ENCODE peak calls at places on chromosomes 2 and 18, in seven cellular contexts. One of them, this sample, is unnamed.
A peak's percentile ranks its signal among the peaks of the same experiment; 100 is the strongest.

GRCh38 chr18:11830585-11830984 is 20.6 kb upstream of the CHMP1B start:
- DNase-seq in activated CD8-positive, alpha-beta T cell treated with anti-CD3 and anti-CD28 coated beads, Interleukin-2, amount 10 ng/mL, durations not matched to agents 7 days and 5 days: no peak
- DNase-seq in posterior cingulate gyrus: no peak
- DNase-seq in HEK293T: no peak
- DNase-seq in CD8-positive, alpha-beta memory T cell: no peak
- DNase-seq in activated effector memory CD4-positive, alpha-beta T cell treated with anti-CD3 and anti-CD28 coated beads, Interleukin-2, amount 50 U/mL, for 16 hours: no peak
- DNase-seq in activated CD8-positive, alpha-beta memory T cell treated with anti-CD3 and anti-CD28 coated beads, Interleukin-2, amount 50 U/mL, for 4 hours: no peak
- DNase-seq in this sample: no peak

GRCh38 chr18:36375118-36375517 is 77.6 kb downstream of the FHOD3 start:
- DNase-seq in activated effector memory CD4-positive, alpha-beta T cell treated with anti-CD3 and anti-CD28 coated beads, Interleukin-2, amount 50 U/mL, for 16 hours: no peak
- DNase-seq in activated CD8-positive, alpha-beta memory T cell treated with anti-CD3 and anti-CD28 coated beads, Interleukin-2, amount 50 U/mL, for 4 hours: no peak
- DNase-seq in HEK293T: no peak
- DNase-seq in CD8-positive, alpha-beta memory T cell: no peak
- DNase-seq in posterior cingulate gyrus: no peak
- DNase-seq in activated CD8-positive, alpha-beta T cell treated with anti-CD3 and anti-CD28 coated beads, Interleukin-2, amount 10 ng/mL, durations not matched to agents 7 days and 5 days: no peak
- DNase-seq in this sample: no peak

GRCh38 chr2:187440101-187440500 is 8.0 kb downstream of the CALCRL start:
- DNase-seq in HEK293T: no peak
- DNase-seq in posterior cingulate gyrus: no peak
- DNase-seq in CD8-positive, alpha-beta memory T cell: no peak
- DNase-seq in activated CD8-positive, alpha-beta memory T cell treated with anti-CD3 and anti-CD28 coated beads, Interleukin-2, amount 50 U/mL, for 4 hours: no peak
- DNase-seq in activated effector memory CD4-positive, alpha-beta T cell treated with anti-CD3 and anti-CD28 coated beads, Interleukin-2, amount 50 U/mL, for 16 hours: no peak
- DNase-seq in activated CD8-positive, alpha-beta T cell treated with anti-CD3 and anti-CD28 coated beads, Interleukin-2, amount 10 ng/mL, durations not matched to agents 7 days and 5 days: no peak
- DNase-seq in this sample: no peak

GRCh38 chr18:79062806-79063205 is 6.4 kb upstream of the ATP9B start:
- DNase-seq in HEK293T: no peak
- DNase-seq in posterior cingulate gyrus: no peak
- DNase-seq in activated effector memory CD4-positive, alpha-beta T cell treated with anti-CD3 and anti-CD28 coated beads, Interleukin-2, amount 50 U/mL, for 16 hours: no peak
- DNase-seq in CD8-positive, alpha-beta memory T cell: no peak
- DNase-seq in activated CD8-positive, alpha-beta T cell treated with anti-CD3 and anti-CD28 coated beads, Interleukin-2, amount 10 ng/mL, durations not matched to agents 7 days and 5 days: no peak
- DNase-seq in activated CD8-positive, alpha-beta memory T cell treated with anti-CD3 and anti-CD28 coated beads, Interleukin-2, amount 50 U/mL, for 4 hours: no peak
- DNase-seq in this sample: no peak

GRCh38 chr2:234550056-234550455 is 53.2 kb upstream of the ARL4C start:
- DNase-seq in HEK293T: no peak
- DNase-seq in posterior cingulate gyrus: no peak
- DNase-seq in activated CD8-positive, alpha-beta T cell treated with anti-CD3 and anti-CD28 coated beads, Interleukin-2, amount 10 ng/mL, durations not matched to agents 7 days and 5 days: no peak
- DNase-seq in activated CD8-positive, alpha-beta memory T cell treated with anti-CD3 and anti-CD28 coated beads, Interleukin-2, amount 50 U/mL, for 4 hours: no peak
- DNase-seq in activated effector memory CD4-positive, alpha-beta T cell treated with anti-CD3 and anti-CD28 coated beads, Interleukin-2, amount 50 U/mL, for 16 hours: no peak
- DNase-seq in CD8-positive, alpha-beta memory T cell: no peak
- DNase-seq in this sample: no peak

GRCh38 chr2:111029135-111029927 is 91.4 kb upstream of the BCL2L11 start:
- DNase-seq in activated effector memory CD4-positive, alpha-beta T cell treated with anti-CD3 and anti-CD28 coated beads, Interleukin-2, amount 50 U/mL, for 16 hours: no peak
- DNase-seq in posterior cingulate gyrus: no peak
- DNase-seq in activated CD8-positive, alpha-beta memory T cell treated with anti-CD3 and anti-CD28 coated beads, Interleukin-2, amount 50 U/mL, for 4 hours: no peak
- DNase-seq in activated CD8-positive, alpha-beta T cell treated with anti-CD3 and anti-CD28 coated beads, Interleukin-2, amount 10 ng/mL, durations not matched to agents 7 days and 5 days: no peak
- DNase-seq in CD8-positive, alpha-beta memory T cell: no peak
- DNase-seq in HEK293T: no peak
- DNase-seq in this sample: no peak

GRCh38 chr18:71998547-71998946 is 545.6 kb downstream of the CBLN2 start:
- DNase-seq in activated CD8-positive, alpha-beta T cell treated with anti-CD3 and anti-CD28 coated beads, Interleukin-2, amount 10 ng/mL, durations not matched to agents 7 days and 5 days: no peak
- DNase-seq in activated CD8-positive, alpha-beta memory T cell treated with anti-CD3 and anti-CD28 coated beads, Interleukin-2, amount 50 U/mL, for 4 hours: no peak
- DNase-seq in CD8-positive, alpha-beta memory T cell: no peak
- DNase-seq in activated effector memory CD4-positive, alpha-beta T cell treated with anti-CD3 and anti-CD28 coated beads, Interleukin-2, amount 50 U/mL, for 16 hours: no peak
- DNase-seq in HEK293T: no peak
- DNase-seq in posterior cingulate gyrus: no peak
- DNase-seq in this sample: no peak

GRCh38 chr2:181516992-181517391 is 59.8 kb downstream of the ITGA4 start:
- DNase-seq in activated CD8-positive, alpha-beta T cell treated with anti-CD3 and anti-CD28 coated beads, Interleukin-2, amount 10 ng/mL, durations not matched to agents 7 days and 5 days: no peak
- DNase-seq in activated CD8-positive, alpha-beta memory T cell treated with anti-CD3 and anti-CD28 coated beads, Interleukin-2, amount 50 U/mL, for 4 hours: no peak
- DNase-seq in HEK293T: no peak
- DNase-seq in CD8-positive, alpha-beta memory T cell: no peak
- DNase-seq in activated effector memory CD4-positive, alpha-beta T cell treated with anti-CD3 and anti-CD28 coated beads, Interleukin-2, amount 50 U/mL, for 16 hours: no peak
- DNase-seq in posterior cingulate gyrus: no peak
- DNase-seq in this sample: no peak

GRCh38 chr2:41400057-41400665 is 647.7 kb upstream of the PKDCC start:
- DNase-seq in activated effector memory CD4-positive, alpha-beta T cell treated with anti-CD3 and anti-CD28 coated beads, Interleukin-2, amount 50 U/mL, for 16 hours: no peak
- DNase-seq in activated CD8-positive, alpha-beta memory T cell treated with anti-CD3 and anti-CD28 coated beads, Interleukin-2, amount 50 U/mL, for 4 hours: no peak
- DNase-seq in HEK293T: peak; percentile 25
- DNase-seq in posterior cingulate gyrus: no peak
- DNase-seq in CD8-positive, alpha-beta memory T cell: no peak
- DNase-seq in activated CD8-positive, alpha-beta T cell treated with anti-CD3 and anti-CD28 coated beads, Interleukin-2, amount 10 ng/mL, durations not matched to agents 7 days and 5 days: no peak
- DNase-seq in this sample: no peak

GRCh38 chr18:34809697-34810096 is 99.6 kb downstream of the DTNA start:
- DNase-seq in activated CD8-positive, alpha-beta memory T cell treated with anti-CD3 and anti-CD28 coated beads, Interleukin-2, amount 50 U/mL, for 4 hours: no peak
- DNase-seq in activated CD8-positive, alpha-beta T cell treated with anti-CD3 and anti-CD28 coated beads, Interleukin-2, amount 10 ng/mL, durations not matched to agents 7 days and 5 days: no peak
- DNase-seq in activated effector memory CD4-positive, alpha-beta T cell treated with anti-CD3 and anti-CD28 coated beads, Interleukin-2, amount 50 U/mL, for 16 hours: no peak
- DNase-seq in CD8-positive, alpha-beta memory T cell: no peak
- DNase-seq in HEK293T: peak; percentile 71
- DNase-seq in posterior cingulate gyrus: peak; percentile 67
- DNase-seq in this sample: no peak

GRCh38 chr2:211516537-211516936 is 960.1 kb downstream of the CPS1 start:
- DNase-seq in posterior cingulate gyrus: no peak
- DNase-seq in activated effector memory CD4-positive, alpha-beta T cell treated with anti-CD3 and anti-CD28 coated beads, Interleukin-2, amount 50 U/mL, for 16 hours: no peak
- DNase-seq in HEK293T: no peak
- DNase-seq in activated CD8-positive, alpha-beta memory T cell treated with anti-CD3 and anti-CD28 coated beads, Interleukin-2, amount 50 U/mL, for 4 hours: no peak
- DNase-seq in CD8-positive, alpha-beta memory T cell: no peak
- DNase-seq in activated CD8-positive, alpha-beta T cell treated with anti-CD3 and anti-CD28 coated beads, Interleukin-2, amount 10 ng/mL, durations not matched to agents 7 days and 5 days: no peak
- DNase-seq in this sample: no peak

GRCh38 chr18:676069-676468 is 18.6 kb downstream of the TYMS start:
- DNase-seq in posterior cingulate gyrus: no peak
- DNase-seq in activated CD8-positive, alpha-beta T cell treated with anti-CD3 and anti-CD28 coated beads, Interleukin-2, amount 10 ng/mL, durations not matched to agents 7 days and 5 days: no peak
- DNase-seq in activated CD8-positive, alpha-beta memory T cell treated with anti-CD3 and anti-CD28 coated beads, Interleukin-2, amount 50 U/mL, for 4 hours: no peak
- DNase-seq in activated effector memory CD4-positive, alpha-beta T cell treated with anti-CD3 and anti-CD28 coated beads, Interleukin-2, amount 50 U/mL, for 16 hours: no peak
- DNase-seq in CD8-positive, alpha-beta memory T cell: no peak
- DNase-seq in HEK293T: no peak
- DNase-seq in this sample: no peak

GRCh38 chr2:200742426-200742825 is 69.3 kb upstream of the BZW1 start:
- DNase-seq in HEK293T: no peak
- DNase-seq in activated CD8-positive, alpha-beta memory T cell treated with anti-CD3 and anti-CD28 coated beads, Interleukin-2, amount 50 U/mL, for 4 hours: no peak
- DNase-seq in posterior cingulate gyrus: peak; percentile 28
- DNase-seq in activated effector memory CD4-positive, alpha-beta T cell treated with anti-CD3 and anti-CD28 coated beads, Interleukin-2, amount 50 U/mL, for 16 hours: no peak
- DNase-seq in activated CD8-positive, alpha-beta T cell treated with anti-CD3 and anti-CD28 coated beads, Interleukin-2, amount 10 ng/mL, durations not matched to agents 7 days and 5 days: no peak
- DNase-seq in CD8-positive, alpha-beta memory T cell: no peak
- DNase-seq in this sample: no peak

GRCh38 chr18:70333757-70334156 is 44.9 kb downstream of the SOCS6 start:
- DNase-seq in activated CD8-positive, alpha-beta memory T cell treated with anti-CD3 and anti-CD28 coated beads, Interleukin-2, amount 50 U/mL, for 4 hours: no peak
- DNase-seq in posterior cingulate gyrus: no peak
- DNase-seq in activated effector memory CD4-positive, alpha-beta T cell treated with anti-CD3 and anti-CD28 coated beads, Interleukin-2, amount 50 U/mL, for 16 hours: no peak
- DNase-seq in CD8-positive, alpha-beta memory T cell: no peak
- DNase-seq in HEK293T: no peak
- DNase-seq in activated CD8-positive, alpha-beta T cell treated with anti-CD3 and anti-CD28 coated beads, Interleukin-2, amount 10 ng/mL, durations not matched to agents 7 days and 5 days: no peak
- DNase-seq in this sample: no peak

GRCh38 chr2:54767921-54768320 is 44.5 kb downstream of the EML6 start:
- DNase-seq in activated CD8-positive, alpha-beta memory T cell treated with anti-CD3 and anti-CD28 coated beads, Interleukin-2, amount 50 U/mL, for 4 hours: no peak
- DNase-seq in activated effector memory CD4-positive, alpha-beta T cell treated with anti-CD3 and anti-CD28 coated beads, Interleukin-2, amount 50 U/mL, for 16 hours: no peak
- DNase-seq in CD8-positive, alpha-beta memory T cell: no peak
- DNase-seq in posterior cingulate gyrus: no peak
- DNase-seq in activated CD8-positive, alpha-beta T cell treated with anti-CD3 and anti-CD28 coated beads, Interleukin-2, amount 10 ng/mL, durations not matched to agents 7 days and 5 days: no peak
- DNase-seq in HEK293T: no peak
- DNase-seq in this sample: no peak

GRCh38 chr2:64177315-64177714 is 33.1 kb upstream of the PELI1 start:
- DNase-seq in posterior cingulate gyrus: no peak
- DNase-seq in activated CD8-positive, alpha-beta memory T cell treated with anti-CD3 and anti-CD28 coated beads, Interleukin-2, amount 50 U/mL, for 4 hours: no peak
- DNase-seq in CD8-positive, alpha-beta memory T cell: no peak
- DNase-seq in activated effector memory CD4-positive, alpha-beta T cell treated with anti-CD3 and anti-CD28 coated beads, Interleukin-2, amount 50 U/mL, for 16 hours: no peak
- DNase-seq in activated CD8-positive, alpha-beta T cell treated with anti-CD3 and anti-CD28 coated beads, Interleukin-2, amount 10 ng/mL, durations not matched to agents 7 days and 5 days: no peak
- DNase-seq in HEK293T: no peak
- DNase-seq in this sample: no peak

GRCh38 chr2:75570948-75571729 is 10.4 kb upstream of the EVA1A start:
- DNase-seq in activated effector memory CD4-positive, alpha-beta T cell treated with anti-CD3 and anti-CD28 coated beads, Interleukin-2, amount 50 U/mL, for 16 hours: no peak
- DNase-seq in CD8-positive, alpha-beta memory T cell: no peak
- DNase-seq in posterior cingulate gyrus: peak; percentile 20
- DNase-seq in activated CD8-positive, alpha-beta T cell treated with anti-CD3 and anti-CD28 coated beads, Interleukin-2, amount 10 ng/mL, durations not matched to agents 7 days and 5 days: no peak
- DNase-seq in HEK293T: no peak
- DNase-seq in activated CD8-positive, alpha-beta memory T cell treated with anti-CD3 and anti-CD28 coated beads, Interleukin-2, amount 50 U/mL, for 4 hours: no peak
- DNase-seq in this sample: no peak

GRCh38 chr2:143371616-143372015 is 242.4 kb downstream of the ARHGAP15 start:
- DNase-seq in posterior cingulate gyrus: no peak
- DNase-seq in activated CD8-positive, alpha-beta T cell treated with anti-CD3 and anti-CD28 coated beads, Interleukin-2, amount 10 ng/mL, durations not matched to agents 7 days and 5 days: no peak
- DNase-seq in activated effector memory CD4-positive, alpha-beta T cell treated with anti-CD3 and anti-CD28 coated beads, Interleukin-2, amount 50 U/mL, for 16 hours: no peak
- DNase-seq in activated CD8-positive, alpha-beta memory T cell treated with anti-CD3 and anti-CD28 coated beads, Interleukin-2, amount 50 U/mL, for 4 hours: no peak
- DNase-seq in HEK293T: no peak
- DNase-seq in CD8-positive, alpha-beta memory T cell: no peak
- DNase-seq in this sample: no peak

GRCh38 chr2:226184940-226185575 is 614.6 kb downstream of the IRS1 start:
- DNase-seq in activated effector memory CD4-positive, alpha-beta T cell treated with anti-CD3 and anti-CD28 coated beads, Interleukin-2, amount 50 U/mL, for 16 hours: no peak
- DNase-seq in HEK293T: no peak
- DNase-seq in activated CD8-positive, alpha-beta memory T cell treated with anti-CD3 and anti-CD28 coated beads, Interleukin-2, amount 50 U/mL, for 4 hours: no peak
- DNase-seq in posterior cingulate gyrus: no peak
- DNase-seq in CD8-positive, alpha-beta memory T cell: no peak
- DNase-seq in activated CD8-positive, alpha-beta T cell treated with anti-CD3 and anti-CD28 coated beads, Interleukin-2, amount 10 ng/mL, durations not matched to agents 7 days and 5 days: no peak
- DNase-seq in this sample: no peak

GRCh38 chr2:189673661-189674373 is 653 bp upstream of the ANKAR start:
- DNase-seq in activated CD8-positive, alpha-beta memory T cell treated with anti-CD3 and anti-CD28 coated beads, Interleukin-2, amount 50 U/mL, for 4 hours: no peak
- DNase-seq in activated CD8-positive, alpha-beta T cell treated with anti-CD3 and anti-CD28 coated beads, Interleukin-2, amount 10 ng/mL, durations not matched to agents 7 days and 5 days: no peak
- DNase-seq in activated effector memory CD4-positive, alpha-beta T cell treated with anti-CD3 and anti-CD28 coated beads, Interleukin-2, amount 50 U/mL, for 16 hours: no peak
- DNase-seq in CD8-positive, alpha-beta memory T cell: no peak
- DNase-seq in posterior cingulate gyrus: no peak
- DNase-seq in HEK293T: no peak
- DNase-seq in this sample: no peak

GRCh38 chr2:28370355-28370754 is 22.3 kb upstream of the FOSL2 start:
- DNase-seq in CD8-positive, alpha-beta memory T cell: no peak
- DNase-seq in activated CD8-positive, alpha-beta T cell treated with anti-CD3 and anti-CD28 coated beads, Interleukin-2, amount 10 ng/mL, durations not matched to agents 7 days and 5 days: no peak
- DNase-seq in HEK293T: no peak
- DNase-seq in activated CD8-positive, alpha-beta memory T cell treated with anti-CD3 and anti-CD28 coated beads, Interleukin-2, amount 50 U/mL, for 4 hours: no peak
- DNase-seq in activated effector memory CD4-positive, alpha-beta T cell treated with anti-CD3 and anti-CD28 coated beads, Interleukin-2, amount 50 U/mL, for 16 hours: no peak
- DNase-seq in posterior cingulate gyrus: no peak
- DNase-seq in this sample: no peak

GRCh38 chr2:231708773-231709635 is 679 bp downstream of the PTMA start:
- DNase-seq in activated CD8-positive, alpha-beta T cell treated with anti-CD3 and anti-CD28 coated beads, Interleukin-2, amount 10 ng/mL, durations not matched to agents 7 days and 5 days: peak; percentile 62
- DNase-seq in activated effector memory CD4-positive, alpha-beta T cell treated with anti-CD3 and anti-CD28 coated beads, Interleukin-2, amount 50 U/mL, for 16 hours: peak; percentile 87
- DNase-seq in activated CD8-positive, alpha-beta memory T cell treated with anti-CD3 and anti-CD28 coated beads, Interleukin-2, amount 50 U/mL, for 4 hours: peak; percentile 62
- DNase-seq in posterior cingulate gyrus: no peak
- DNase-seq in HEK293T: no peak
- DNase-seq in CD8-positive, alpha-beta memory T cell: peak; percentile 62
- DNase-seq in this sample: peak; percentile 64

GRCh38 chr2:240463274-240463865 is 27.9 kb downstream of the GPC1 start:
- DNase-seq in activated CD8-positive, alpha-beta T cell treated with anti-CD3 and anti-CD28 coated beads, Interleukin-2, amount 10 ng/mL, durations not matched to agents 7 days and 5 days: no peak
- DNase-seq in posterior cingulate gyrus: no peak
- DNase-seq in CD8-positive, alpha-beta memory T cell: no peak
- DNase-seq in HEK293T: no peak
- DNase-seq in activated CD8-positive, alpha-beta memory T cell treated with anti-CD3 and anti-CD28 coated beads, Interleukin-2, amount 50 U/mL, for 4 hours: no peak
- DNase-seq in activated effector memory CD4-positive, alpha-beta T cell treated with anti-CD3 and anti-CD28 coated beads, Interleukin-2, amount 50 U/mL, for 16 hours: no peak
- DNase-seq in this sample: no peak

GRCh38 chr2:154686162-154686561 is 12.3 kb upstream of the KCNJ3 start:
- DNase-seq in activated CD8-positive, alpha-beta T cell treated with anti-CD3 and anti-CD28 coated beads, Interleukin-2, amount 10 ng/mL, durations not matched to agents 7 days and 5 days: no peak
- DNase-seq in CD8-positive, alpha-beta memory T cell: no peak
- DNase-seq in activated effector memory CD4-positive, alpha-beta T cell treated with anti-CD3 and anti-CD28 coated beads, Interleukin-2, amount 50 U/mL, for 16 hours: no peak
- DNase-seq in posterior cingulate gyrus: no peak
- DNase-seq in HEK293T: no peak
- DNase-seq in activated CD8-positive, alpha-beta memory T cell treated with anti-CD3 and anti-CD28 coated beads, Interleukin-2, amount 50 U/mL, for 4 hours: no peak
- DNase-seq in this sample: no peak

GRCh38 chr18:62144338-62144737 is 42.5 kb downstream of the PIGN start:
- DNase-seq in posterior cingulate gyrus: no peak
- DNase-seq in activated CD8-positive, alpha-beta T cell treated with anti-CD3 and anti-CD28 coated beads, Interleukin-2, amount 10 ng/mL, durations not matched to agents 7 days and 5 days: no peak
- DNase-seq in CD8-positive, alpha-beta memory T cell: no peak
- DNase-seq in HEK293T: no peak
- DNase-seq in activated effector memory CD4-positive, alpha-beta T cell treated with anti-CD3 and anti-CD28 coated beads, Interleukin-2, amount 50 U/mL, for 16 hours: no peak
- DNase-seq in activated CD8-positive, alpha-beta memory T cell treated with anti-CD3 and anti-CD28 coated beads, Interleukin-2, amount 50 U/mL, for 4 hours: no peak
- DNase-seq in this sample: no peak

GRCh38 chr2:59622599-59623308 is 930.7 kb downstream of the BCL11A start:
- DNase-seq in activated CD8-positive, alpha-beta T cell treated with anti-CD3 and anti-CD28 coated beads, Interleukin-2, amount 10 ng/mL, durations not matched to agents 7 days and 5 days: no peak
- DNase-seq in activated effector memory CD4-positive, alpha-beta T cell treated with anti-CD3 and anti-CD28 coated beads, Interleukin-2, amount 50 U/mL, for 16 hours: no peak
- DNase-seq in CD8-positive, alpha-beta memory T cell: no peak
- DNase-seq in activated CD8-positive, alpha-beta memory T cell treated with anti-CD3 and anti-CD28 coated beads, Interleukin-2, amount 50 U/mL, for 4 hours: no peak
- DNase-seq in posterior cingulate gyrus: no peak
- DNase-seq in HEK293T: no peak
- DNase-seq in this sample: no peak

GRCh38 chr18:41767960-41768359 is 187.1 kb upstream of the PIK3C3 start:
- DNase-seq in posterior cingulate gyrus: no peak
- DNase-seq in activated CD8-positive, alpha-beta T cell treated with anti-CD3 and anti-CD28 coated beads, Interleukin-2, amount 10 ng/mL, durations not matched to agents 7 days and 5 days: no peak
- DNase-seq in activated effector memory CD4-positive, alpha-beta T cell treated with anti-CD3 and anti-CD28 coated beads, Interleukin-2, amount 50 U/mL, for 16 hours: no peak
- DNase-seq in CD8-positive, alpha-beta memory T cell: no peak
- DNase-seq in HEK293T: no peak
- DNase-seq in activated CD8-positive, alpha-beta memory T cell treated with anti-CD3 and anti-CD28 coated beads, Interleukin-2, amount 50 U/mL, for 4 hours: no peak
- DNase-seq in this sample: no peak

This sample was measured in naive thymus-derived CD4-positive, alpha-beta T cell.